ENCODE peak calls at places on chromosomes 3 and 15, in five cellular contexts. Z is Karpas-422, I is HCT116, N is GM12878, U is OCI-LY7. V is an unnamed sample.

GRCh38 chr15:101193781-101194180 is 58.1 kb downstream of the CHSY1 start:
- DNase-seq in Z (no peak), I (no peak), N (no peak), U (no peak), V (peak)

GRCh38 chr3:123773681-123774431 is 110.3 kb downstream of the MYLK start:
- DNase-seq in Z (no peak), I (no peak), N (no peak), U (no peak), V (peak)

GRCh38 chr3:82165266-82165665 is 403.8 kb upstream of the GBE1 start:
- DNase-seq in Z (no peak), I (no peak), N (no peak), U (no peak), V (no peak)

GRCh38 chr3:103794656-103795055 is 1359.8 kb downstream of the ZPLD1 start:
- DNase-seq in Z (no peak), I (no peak), N (no peak), U (peak), V (no peak)

GRCh38 chr15:38370079-38370478 is 83.8 kb upstream of the FAM98B start:
- DNase-seq in Z (no peak), I (no peak), N (no peak), U (no peak), V (no peak)

GRCh38 chr3:141603473-141604035 is 116.7 kb downstream of the RASA2 start:
- DNase-seq in Z (no peak), I (no peak), N (no peak), U (no peak), V (peak)

GRCh38 chr3:97689962-97690361 is 74.6 kb upstream of the ARL6 start:
- DNase-seq in Z (no peak), I (no peak), N (no peak), U (no peak), V (no peak)

GRCh38 chr15:31758126-31758525 is 272.2 kb upstream of the CHRNA7 start:
- DNase-seq in Z (no peak), I (peak), N (peak), U (peak), V (peak)

GRCh38 chr15:39345176-39345575 is 235.7 kb upstream of the THBS1 start:
- DNase-seq in Z (no peak), I (no peak), N (no peak), U (no peak), V (peak)

GRCh38 chr3:119042162-119042561 is 7.5 kb upstream of the IGSF11 start:
- DNase-seq in Z (no peak), I (no peak), N (no peak), U (no peak), V (no peak)

GRCh38 chr3:50222169-50222528 is 13.9 kb upstream of the GNAI2 start:
- DNase-seq in Z (no peak), I (no peak), N (no peak), U (no peak), V (no peak)

GRCh38 chr3:50221051-50221412 is 15.0 kb upstream of the GNAI2 start:
- DNase-seq in Z (no peak), I (no peak), N (no peak), U (peak), V (no peak)

GRCh38 chr3:50220109-50220508 is 15.0 kb downstream of the SLC38A3 start:
- DNase-seq in Z (no peak), I (no peak), N (no peak), U (no peak), V (no peak)

GRCh38 chr3:50219285-50219684 is 14.2 kb downstream of the SLC38A3 start:
- DNase-seq in Z (no peak), I (no peak), N (no peak), U (no peak), V (no peak)

DNA sequence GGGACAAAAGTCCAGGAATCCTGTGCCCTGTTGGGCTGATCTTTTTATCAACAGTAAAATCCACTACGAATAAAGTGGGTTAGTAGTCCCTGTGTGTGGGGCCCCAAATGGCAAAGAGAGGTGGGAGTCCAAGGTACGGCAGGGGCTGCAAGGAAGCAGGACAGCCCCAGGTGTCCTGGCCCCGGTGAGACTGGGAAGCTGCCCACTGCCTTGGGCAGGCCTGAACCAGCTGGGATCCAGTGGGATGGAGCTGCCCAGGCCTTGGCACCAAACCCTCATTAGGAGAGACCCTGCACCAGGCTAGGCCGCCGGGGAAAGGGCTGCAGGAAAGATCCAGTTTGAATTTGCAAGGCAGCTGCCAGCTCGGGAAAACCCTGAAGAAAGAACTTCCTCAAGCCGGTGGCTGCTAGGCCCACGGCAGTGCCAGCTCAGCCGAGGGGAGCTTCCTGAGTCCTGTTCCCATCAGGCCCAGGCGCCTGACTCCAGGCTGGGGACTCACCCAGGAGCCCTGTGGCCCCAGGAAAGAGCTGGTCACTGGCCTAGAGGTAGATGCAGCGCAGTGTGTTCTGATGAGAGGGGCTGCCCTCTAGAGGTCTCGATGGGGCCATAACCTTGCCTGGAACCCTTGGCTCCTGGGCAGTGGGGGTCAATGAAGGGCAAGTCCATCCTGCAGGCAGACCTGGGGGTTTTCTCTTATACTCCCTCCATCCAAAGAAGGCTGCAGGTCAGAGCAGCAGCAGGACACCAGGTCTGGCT is 14.4 kb upstream of the GNAI2 start:
- DNase-seq in Z (no peak), I (no peak), N (no peak), U (peak), V (no peak)
- H2AFZ ChIP-seq in Z (no peak), I (no peak), N (peak), U (peak), V (no peak)

GRCh38 chr15:77066961-77067690 is 3.8 kb downstream of the TSPAN3 start:
- DNase-seq in Z (no peak), I (no peak), N (no peak), U (no peak), V (peak)
- H3K4me3 ChIP-seq in Z (no peak), I (no peak), N (no peak), U (no peak), V (no peak)

GRCh38 chr3:63582943-63583500 is 69.5 kb upstream of the SNTN start:
- DNase-seq in Z (no peak), I (no peak), N (no peak), U (no peak), V (peak)
- H2AFZ ChIP-seq in Z (no peak), I (no peak), N (no peak), U (no peak), V (no peak)

GRCh38 chr3:128727996-128728395 is 2.0 kb downstream of the RAB7A start:
- DNase-seq in Z (no peak), I (no peak), N (no peak), U (no peak), V (peak)
- H3K4me3 ChIP-seq in Z (peak), I (no peak), N (peak), U (peak), V (peak)

GRCh38 chr3:73601476-73601875 is 23.3 kb downstream of the PDZRN3 start:
- DNase-seq in Z (no peak), I (no peak), N (no peak), U (no peak), V (peak)

GRCh38 chr3:73602171-73602570 is 22.6 kb downstream of the PDZRN3 start:
- DNase-seq in Z (no peak), I (no peak), N (no peak), U (no peak), V (peak)

GRCh38 chr3:73600293-73600938 is 24.3 kb downstream of the PDZRN3 start:
- DNase-seq in Z (no peak), I (no peak), N (no peak), U (no peak), V (peak)

GRCh38 chr3:73599605-73600004 is 25.1 kb downstream of the PDZRN3 start:
- DNase-seq in Z (no peak), I (no peak), N (no peak), U (no peak), V (no peak)

DNA sequence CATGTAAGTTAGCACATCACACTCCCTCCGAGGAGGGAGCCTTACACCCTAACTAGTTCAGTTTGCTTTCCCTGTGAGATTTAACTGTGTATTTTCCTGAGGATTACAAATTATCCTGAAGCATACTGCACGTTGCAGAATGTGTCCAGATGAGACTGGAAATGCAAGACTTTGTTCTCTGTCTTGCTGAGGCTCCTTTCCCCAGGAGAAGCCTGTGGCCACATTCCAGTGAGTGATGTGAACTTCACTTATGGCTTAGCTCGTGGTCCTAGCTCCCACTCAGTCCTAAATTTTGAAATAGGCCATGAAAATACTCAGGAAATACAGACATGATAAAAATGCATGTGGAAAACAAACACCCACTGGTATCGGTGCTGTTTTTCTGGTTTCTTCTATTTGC is 23.7 kb downstream of the PDZRN3 start:
- DNase-seq in Z (no peak), I (no peak), N (no peak), U (no peak), V (peak)
- H2AFZ ChIP-seq in Z (no peak), I (no peak), N (no peak), U (no peak), V (no peak)

DNA sequence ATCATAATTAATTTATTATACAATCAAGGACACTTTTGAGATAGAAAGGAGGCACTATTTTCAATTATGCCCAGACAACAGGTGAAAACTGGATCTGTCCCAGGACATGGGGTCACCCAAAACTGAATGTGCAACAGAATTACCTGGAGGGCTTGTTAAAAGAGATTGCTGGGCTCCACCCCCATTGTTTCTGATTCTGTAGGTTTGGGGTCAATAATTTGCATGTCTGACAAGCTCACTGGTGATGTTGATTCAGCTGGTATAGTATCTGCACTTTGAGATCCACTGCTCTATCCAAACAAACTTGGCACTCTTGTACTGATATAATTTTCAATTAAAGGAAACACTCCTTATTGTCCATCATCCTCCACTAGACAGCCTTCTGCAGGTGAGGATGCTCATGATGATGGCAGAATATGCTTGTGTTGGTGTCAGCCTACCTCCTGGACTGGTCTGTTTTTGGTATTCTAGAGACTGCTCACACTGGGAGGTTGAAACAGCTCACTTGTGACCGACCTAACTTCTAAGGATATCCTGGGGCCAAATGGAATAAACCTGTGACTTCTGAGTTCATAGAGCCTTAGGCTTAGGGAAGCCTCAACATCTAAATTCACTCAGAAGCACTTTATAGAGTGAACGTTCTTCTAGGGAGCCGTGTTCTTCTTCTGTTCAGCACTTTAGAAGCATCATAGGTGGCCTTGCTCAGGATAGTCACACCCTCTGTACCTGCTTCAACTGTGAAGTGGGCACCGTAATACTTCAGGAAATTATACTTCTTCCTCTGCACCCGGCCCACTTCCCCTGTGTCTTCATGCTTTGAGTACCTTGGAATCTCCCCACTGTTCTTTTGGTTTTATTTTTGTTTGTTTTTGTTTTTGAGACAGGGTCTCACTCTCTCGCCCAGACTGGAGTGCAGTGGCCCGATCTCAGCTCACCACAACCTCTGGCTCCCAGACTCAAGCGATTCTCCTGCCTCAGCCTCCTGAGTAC is 2.0 kb downstream of the P2RY14 start:
- DNase-seq in Z (no peak), I (no peak), N (no peak), U (peak), V (no peak)
- H3K4me3 ChIP-seq in Z (no peak), I (no peak), N (no peak), U (no peak), V (no peak)

GRCh38 chr15:92617197-92618037 is 38.2 kb downstream of the FAM174B start:
- DNase-seq in Z (no peak), I (no peak), N (no peak), U (no peak), V (peak)

GRCh38 chr15:92614301-92614700 is 41.3 kb downstream of the FAM174B start:
- DNase-seq in Z (no peak), I (no peak), N (no peak), U (no peak), V (no peak)

GRCh38 chr15:92614791-92615785 is 40.5 kb downstream of the FAM174B start:
- DNase-seq in Z (no peak), I (no peak), N (no peak), U (no peak), V (no peak)

GRCh38 chr15:92618121-92618520 is 37.5 kb downstream of the FAM174B start:
- DNase-seq in Z (no peak), I (no peak), N (no peak), U (no peak), V (no peak)

GRCh38 chr15:92616621-92617179 is 38.9 kb downstream of the FAM174B start:
- DNase-seq in Z (no peak), I (no peak), N (no peak), U (no peak), V (no peak)
- H2AFZ ChIP-seq in Z (no peak), I (no peak), N (no peak), U (no peak), V (no peak)